ENCODE peak calls at places on chromosomes 11 and 22, in seven cellular contexts. K, U, X, S, V, D and W are unnamed samples.

GRCh38 chr11:8719260-8720190 is 36.9 kb downstream of the RPL27A start:
- DNase-seq in D (peak; percentile 80), V (peak; percentile 88), K (peak; percentile 96), X (no peak), S (no peak), U (no peak), W (peak; percentile 95)

GRCh38 chr11:133705873-133706272 is 139.4 kb downstream of the SPATA19 start:
- DNase-seq in D (no peak), X (no peak), K (no peak), U (no peak), S (peak; percentile 31), V (no peak), W (no peak)

GRCh38 chr11:111236355-111236754 is 9.2 kb upstream of the POU2AF2 start:
- DNase-seq in D (no peak), S (no peak), K (peak; percentile 5), U (no peak), X (no peak), V (no peak), W (no peak)

GRCh38 chr11:120226242-120226641 is 13.7 kb upstream of the POU2F3 start:
- DNase-seq in V (no peak), X (no peak), K (no peak), D (no peak), S (no peak), U (no peak), W (no peak)

GRCh38 chr22:38049812-38050619 is 7.2 kb upstream of the PICK1 start:
- DNase-seq in V (no peak), D (no peak), U (no peak), X (no peak), K (no peak), S (no peak), W (no peak)

GRCh38 chr11:134844838-134845237 is 432.8 kb upstream of the B3GAT1 start:
- DNase-seq in D (no peak), X (no peak), K (no peak), S (peak; percentile 37), U (no peak), V (no peak), W (no peak)

GRCh38 chr11:71977743-71978418 is 20.8 kb upstream of the IL18BP start:
- DNase-seq in U (peak; percentile 14), X (no peak), S (peak; percentile 52), D (peak; percentile 90), K (peak; percentile 57), V (peak; percentile 52), W (peak; percentile 62)

GRCh38 chr11:130766650-130767297 is 149.5 kb downstream of the SNX19 start:
- DNase-seq in V (no peak), K (no peak), D (no peak), U (no peak), S (no peak), X (no peak), W (no peak)

GRCh38 chr11:119671561-119672015 is 57.4 kb downstream of the NECTIN1 start:
- DNase-seq in D (no peak), U (no peak), K (peak; percentile 55), X (no peak), S (no peak), V (no peak), W (peak; percentile 52)

GRCh38 chr11:26599421-26599820 is 27.4 kb upstream of the MUC15 start:
- DNase-seq in S (no peak), D (peak; percentile 92), X (no peak), U (no peak), V (no peak), K (no peak), W (peak; percentile 60)

GRCh38 chr11:69500285-69501120 is 19.0 kb downstream of the LINC01488 start:
- DNase-seq in K (no peak), U (no peak), X (no peak), S (no peak), V (no peak), D (no peak), W (no peak)

GRCh38 chr11:30012346-30012745 is 4.5 kb downstream of the KCNA4 start:
- DNase-seq in X (no peak), D (no peak), S (no peak), V (no peak), K (no peak), U (no peak), W (no peak)

GRCh38 chr11:115078461-115079438 is 400.4 kb downstream of the NXPE2 start:
- DNase-seq in K (no peak), X (no peak), D (no peak), S (no peak), V (no peak), U (no peak), W (no peak)

GRCh38 chr11:64854534-64855502 is 10.4 kb upstream of the CDC42BPG start:
- DNase-seq in K (peak; percentile 91), D (peak; percentile 94), V (peak; percentile 92), U (no peak), S (no peak), X (no peak), W (peak; percentile 94)

GRCh38 chr11:58060939-58061672 is 30.4 kb downstream of the OR6Q1 start:
- DNase-seq in U (no peak), D (peak; percentile 26), K (peak; percentile 50), V (peak; percentile 78), S (no peak), X (peak; percentile 46), W (no peak)

GRCh38 chr11:77191429-77191822 is 63.4 kb downstream of the MYO7A start:
- DNase-seq in S (no peak), X (no peak), K (peak; percentile 2), V (no peak), D (no peak), U (no peak), W (no peak)

GRCh38 chr11:34682822-34683221 is 61.9 kb downstream of the EHF start:
- DNase-seq in S (no peak), U (no peak), K (peak; percentile 39), D (peak; percentile 7), X (no peak), V (peak; percentile 90), W (peak; percentile 58)

GRCh38 chr11:23957309-23957708 is 539.5 kb upstream of the LUZP2 start:
- DNase-seq in V (no peak), U (no peak), X (no peak), K (peak; percentile 65), D (no peak), S (no peak), W (no peak)

GRCh38 chr11:61153593-61154090 is 7.6 kb downstream of the VPS37C start:
- DNase-seq in U (no peak), K (no peak), X (no peak), S (no peak), V (peak; percentile 67), D (no peak), W (peak; percentile 89)

GRCh38 chr11:9263840-9264380 is 1.2 kb downstream of the DENND5A start:
- DNase-seq in K (peak; percentile 30), U (no peak), X (no peak), S (no peak), D (peak; percentile 65), V (no peak), W (peak; percentile 86)

GRCh38 chr22:28123989-28124766 is 205.1 kb upstream of the PITPNB start:
- DNase-seq in U (no peak), S (no peak), V (no peak), D (no peak), X (no peak), K (no peak), W (no peak)
- H2AK5ac ChIP-seq in U (no peak overlapping the region), S (no peak overlapping the region), V (no peak overlapping the region), D (no peak overlapping the region), X (no peak overlapping the region), K (no peak overlapping the region), W (no peak overlapping the region)

DNA sequence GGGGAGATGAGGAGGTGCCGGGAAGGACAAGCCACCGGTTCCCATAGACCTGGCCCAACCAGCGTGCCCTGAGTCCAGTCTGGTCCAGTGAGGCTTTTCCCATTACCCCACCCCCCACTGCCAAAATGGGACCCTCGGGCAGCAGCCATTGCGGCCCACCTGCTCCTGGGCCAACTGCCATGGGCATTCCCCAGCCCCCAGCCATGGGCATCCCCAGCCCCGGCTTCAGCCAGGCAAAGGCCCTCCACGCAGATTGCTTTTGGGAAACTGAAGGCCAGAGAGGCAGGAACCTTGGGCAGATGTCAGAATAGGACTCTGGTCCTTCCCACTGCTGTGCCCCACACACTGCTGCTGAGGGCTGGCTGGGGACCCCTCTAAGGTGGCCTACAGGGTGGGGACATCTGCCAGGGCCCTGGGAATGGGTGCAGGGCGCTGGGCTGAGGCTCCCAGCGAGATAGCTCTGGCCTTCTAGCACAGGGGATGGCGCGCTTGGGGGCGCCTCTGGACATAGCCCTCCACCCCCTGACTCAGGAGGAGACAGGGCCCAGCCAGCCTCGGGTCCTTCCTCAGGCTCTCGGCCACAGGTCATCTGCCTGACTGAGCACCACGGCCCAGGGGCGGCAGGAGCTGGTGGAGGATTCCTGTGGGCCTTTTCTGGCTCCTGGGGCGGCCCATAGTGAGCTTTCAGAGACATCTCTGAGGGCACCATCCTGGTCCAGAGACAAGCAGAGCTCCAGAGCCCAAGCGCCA is 4.9 kb downstream of the PIM3 start:
- DNase-seq in S (peak; percentile 45), V (no peak), X (peak; percentile 31), U (no peak), D (peak; percentile 18), K (no peak), W (no peak)
- H3K27ac ChIP-seq in S (no peak overlapping the region), V (no peak overlapping the region), X (no peak overlapping the region), U (no peak overlapping the region), D (peak overlapping the region; percentile 16), K (no peak overlapping the region), W (no peak overlapping the region)

DNA sequence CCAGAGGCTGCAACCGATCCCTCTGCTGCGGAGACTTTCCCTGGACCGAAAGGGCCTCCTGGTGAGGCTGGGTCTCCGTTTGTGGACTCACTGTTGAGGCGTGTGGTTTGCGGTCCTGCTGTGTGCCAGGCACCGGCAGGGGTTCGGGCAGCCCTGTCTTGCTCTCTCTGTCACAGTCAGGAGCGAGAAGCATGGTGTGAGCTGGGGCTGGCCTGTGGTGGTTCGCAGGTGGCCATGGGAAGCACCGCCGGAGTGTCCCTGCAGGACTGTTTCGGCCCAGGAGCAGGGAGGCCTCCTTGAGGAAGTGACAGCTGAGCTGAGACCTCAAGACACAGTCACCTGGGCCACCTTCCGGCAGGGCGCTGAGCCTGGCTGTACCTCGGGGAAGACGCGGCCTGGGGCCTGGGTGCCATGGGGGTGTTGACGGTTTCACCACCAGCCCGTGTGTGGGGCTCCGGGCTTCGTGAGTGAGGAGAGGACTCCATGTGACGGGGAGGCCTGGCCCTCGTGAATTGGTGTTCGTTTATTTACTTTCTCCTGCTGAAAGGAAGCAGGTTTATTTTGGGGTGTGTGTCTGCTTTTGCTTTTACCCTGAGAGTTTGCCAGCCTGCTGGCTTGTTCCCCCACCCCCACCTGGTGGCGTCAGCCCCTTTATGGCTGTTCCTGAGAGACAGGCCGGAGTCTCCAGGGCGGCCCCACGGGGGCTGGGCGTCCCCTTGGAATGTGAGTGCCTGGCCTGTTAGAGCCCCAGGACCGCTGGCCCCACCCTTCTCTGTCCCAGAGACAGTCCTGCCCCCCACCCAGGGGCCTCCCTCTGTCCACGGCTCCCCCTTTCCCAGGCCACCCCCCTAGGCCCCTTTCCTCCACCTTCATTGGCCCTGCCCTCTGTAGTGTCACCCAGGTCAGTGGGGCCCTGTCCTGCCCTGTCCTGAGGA is 122.5 kb downstream of the KCNQ1OT1 start:
- DNase-seq in S (no peak), U (no peak), D (no peak), X (peak; percentile 36), V (no peak), K (no peak), W (no peak)
- H2BK5ac ChIP-seq in S (peak overlapping the region; percentile 52), U (no peak overlapping the region), D (no peak overlapping the region), X (no peak overlapping the region), V (no peak overlapping the region), K (no peak overlapping the region), W (no peak overlapping the region)

DNA sequence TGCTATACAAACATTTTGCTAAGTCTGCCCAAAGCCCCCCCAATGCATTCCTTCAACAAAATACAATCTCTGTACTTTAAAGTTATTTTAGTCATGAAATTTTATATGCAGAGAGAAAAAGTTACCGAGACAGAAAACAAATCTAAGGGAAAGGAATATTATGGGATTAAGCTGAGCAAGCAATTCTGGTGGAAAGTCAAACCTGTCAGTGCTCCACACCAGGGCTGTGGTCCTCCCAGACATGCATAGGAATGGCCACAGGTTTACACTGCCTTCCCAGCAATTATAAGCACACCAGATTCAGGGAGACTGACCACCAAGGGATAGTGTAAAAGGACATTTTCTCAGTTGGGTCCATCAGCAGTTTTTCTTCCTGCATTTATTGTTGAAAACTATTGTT is 92.4 kb downstream of the RRAS2 start:
- DNase-seq in X (no peak), D (no peak), K (no peak), S (no peak), U (no peak), V (no peak), W (no peak)
- H2AK5ac ChIP-seq in X (no peak overlapping the region), D (no peak overlapping the region), K (no peak overlapping the region), S (no peak overlapping the region), U (no peak overlapping the region), V (no peak overlapping the region), W (no peak overlapping the region)